ENCODE peak calls at places on chromosomes 2 and 18, in nine cellular contexts. I is astrocyte of the spinal cord, N is upper lobe of right lung, Y is AG09319, K is PC-3, H is IMR-90, P is GM06990, E is psoas muscle, D is endothelial cell. A is an unnamed sample.

GRCh38 chr2:27431395-27431794 is 3.0 kb downstream of the NRBP1 start:
- DNase-seq in Y (no peak), H (peak; percentile 62), N (no peak), I (no peak), E (no peak), K (peak; percentile 36), P (no peak), D (no peak), A (no peak)

GRCh38 chr2:40129725-40130124 is 322.2 kb downstream of the SLC8A1 start:
- DNase-seq in P (no peak), H (no peak), D (no peak), Y (no peak), K (no peak), I (peak; percentile 50), N (no peak), E (no peak), A (no peak)

GRCh38 chr2:27071990-27072830 is 756 bp upstream of the OST4 start:
- DNase-seq in D (no peak), N (no peak), I (peak; percentile 87), P (no peak), K (no peak), Y (no peak), E (peak; percentile 69), H (peak; percentile 70), A (no peak)

GRCh38 chr2:138948070-138948539 is 167.9 kb upstream of the NXPH2 start:
- DNase-seq in H (peak; percentile 33), P (no peak), Y (peak; percentile 10), D (no peak), E (no peak), I (peak; percentile 99), N (no peak), K (peak; percentile 99), A (no peak)

GRCh38 chr2:160247295-160247694 is 47.2 kb upstream of the ITGB6 start:
- DNase-seq in D (no peak), K (no peak), Y (no peak), P (no peak), E (no peak), H (no peak), I (no peak), N (no peak), A (no peak)

GRCh38 chr2:168155036-168155435 is 92.4 kb downstream of the STK39 start:
- DNase-seq in D (no peak), Y (no peak), K (no peak), N (no peak), P (no peak), E (no peak), H (peak; percentile 79), I (no peak), A (no peak)

GRCh38 chr2:88658318-88658717 is 31.1 kb upstream of the EIF2AK3 start:
- DNase-seq in H (peak; percentile 79), N (no peak), E (no peak), K (peak; percentile 80), Y (no peak), I (no peak), P (no peak), D (no peak), A (no peak)

GRCh38 chr2:175585531-175585930 is 404.0 kb upstream of the ATP5MC3 start:
- DNase-seq in E (no peak), D (no peak), N (no peak), P (no peak), I (no peak), H (no peak), K (no peak), Y (no peak), A (no peak)

GRCh38 chr2:100291152-100291970 is 30.9 kb downstream of the LONRF2 start:
- DNase-seq in N (peak; percentile 88), D (no peak), Y (peak; percentile 73), I (peak; percentile 97), P (no peak), H (peak; percentile 99), E (no peak), K (peak; percentile 92), A (no peak)

GRCh38 chr2:102116675-102117471 is 25.7 kb upstream of the IL1R1 start:
- DNase-seq in I (no peak), H (peak; percentile 28), D (no peak), Y (peak; percentile 69), K (no peak), N (no peak), P (no peak), E (no peak), A (no peak)

GRCh38 chr2:26720322-26721166 is 28.0 kb downstream of the KCNK3 start:
- DNase-seq in H (peak; percentile 82), D (no peak), Y (peak; percentile 73), K (peak; percentile 12), I (peak; percentile 74), N (peak; percentile 82), E (peak; percentile 88), P (no peak), A (no peak)

GRCh38 chr18:69885841-69886531 is 61.7 kb downstream of the CD226 start:
- DNase-seq in Y (no peak), E (no peak), K (no peak), H (no peak), P (peak; percentile 37), I (no peak), D (no peak), N (no peak), A (peak; percentile 35)

GRCh38 chr2:207067476-207067875 is 98.3 kb downstream of the KLF7 start:
- DNase-seq in D (no peak), H (no peak), N (no peak), I (no peak), P (no peak), E (no peak), K (no peak), Y (no peak), A (no peak)

GRCh38 chr18:13235981-13236380 is 17.4 kb downstream of the LDLRAD4 start:
- DNase-seq in D (no peak), E (peak; percentile 83), P (no peak), K (no peak), N (peak; percentile 51), Y (no peak), I (no peak), H (no peak), A (no peak)

GRCh38 chr2:234494361-234495075 is 2.4 kb downstream of the ARL4C start:
- DNase-seq in I (peak; percentile 73), K (peak; percentile 49), D (no peak), P (no peak), N (no peak), Y (no peak), E (no peak), H (peak; percentile 66), A (no peak)

DNA sequence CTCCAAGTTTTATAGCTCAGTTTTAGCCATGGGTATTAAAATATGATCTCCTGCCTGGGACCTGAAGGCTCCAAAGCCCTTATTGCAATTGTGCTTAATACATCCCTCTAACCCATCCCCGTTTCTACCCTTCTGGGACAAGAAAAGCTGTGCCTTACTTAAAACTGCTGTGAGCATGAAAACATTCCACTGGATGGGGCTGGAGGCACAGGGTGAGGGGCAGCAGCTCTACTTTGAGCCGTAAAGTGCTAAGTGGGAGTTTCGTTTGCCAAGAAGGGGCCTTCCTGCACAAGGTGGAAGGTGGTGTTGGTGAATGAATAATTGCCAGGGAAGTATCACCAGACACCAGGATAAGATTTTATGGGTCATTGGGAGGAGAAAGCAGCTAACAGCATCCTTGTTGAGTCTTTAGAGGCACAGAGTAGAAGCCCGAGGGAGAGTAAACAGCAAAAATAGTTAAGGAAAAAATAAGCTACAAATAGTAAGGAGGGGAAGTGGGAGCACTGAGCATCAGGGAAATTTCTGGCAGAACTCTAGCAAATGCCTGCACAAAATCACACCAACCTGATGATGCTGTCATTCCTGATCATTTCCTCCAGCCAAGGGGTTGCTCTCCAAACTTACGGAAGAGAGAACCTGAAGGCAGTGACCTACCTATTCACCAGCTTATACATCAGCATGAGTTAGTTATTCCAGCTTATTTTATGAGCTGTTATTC is 218.4 kb downstream of the MREG start:
- DNase-seq in I (peak; percentile 50), D (peak; percentile 12), Y (no peak), P (no peak), H (no peak), E (no peak), K (no peak), N (no peak), A (no peak)
- TF ChIP-seq CTCF in I (peak; percentile 15), D (no peak), Y (no peak), P (no peak), H (no peak), E (no peak), K (no peak), N (no peak), A (no peak)

GRCh38 chr2:3179208-3179607 is 198.4 kb downstream of the EIPR1 start:
- DNase-seq in D (peak; percentile 43), N (no peak), I (no peak), Y (no peak), K (no peak), P (no peak), E (no peak), H (no peak), A (no peak)
- TF ChIP-seq CTCF in D (no peak), N (no peak), I (peak; percentile 18), Y (no peak), K (peak; percentile 45), P (peak; percentile 33), E (no peak), H (no peak), A (peak; percentile 28)

GRCh38 chr18:21242141-21243040 is at the start of gene GREB1L:
- DNase-seq in I (peak; percentile 42), Y (peak; percentile 11), P (peak; percentile 14), N (peak; percentile 72), D (peak; percentile 85), K (peak; percentile 85), E (peak; percentile 79), H (no peak), A (no peak)
- TF ChIP-seq CTCF in I (peak; percentile 17), Y (peak; percentile 3), P (no peak), N (peak; percentile 16), D (peak; percentile 43), K (no peak), E (peak; percentile 29), H (peak; percentile 11), A (no peak)

GRCh38 chr2:224058048-224058775 is 19.1 kb upstream of the SERPINE2 start:
- DNase-seq in E (no peak), P (no peak), H (no peak), I (no peak), K (no peak), N (no peak), Y (no peak), D (no peak), A (no peak)

GRCh38 chr2:224060783-224061482 is 21.8 kb upstream of the SERPINE2 start:
- DNase-seq in Y (no peak), I (no peak), P (no peak), H (no peak), K (no peak), N (no peak), D (no peak), E (no peak), A (no peak)

GRCh38 chr2:224059178-224059577 is 20.1 kb upstream of the SERPINE2 start:
- DNase-seq in E (no peak), Y (no peak), I (no peak), D (no peak), N (no peak), H (no peak), P (no peak), K (no peak), A (no peak)

GRCh38 chr2:224062481-224063307 is 23.6 kb upstream of the SERPINE2 start:
- DNase-seq in E (no peak), H (no peak), P (no peak), K (no peak), I (no peak), D (no peak), Y (no peak), N (no peak), A (no peak)

DNA sequence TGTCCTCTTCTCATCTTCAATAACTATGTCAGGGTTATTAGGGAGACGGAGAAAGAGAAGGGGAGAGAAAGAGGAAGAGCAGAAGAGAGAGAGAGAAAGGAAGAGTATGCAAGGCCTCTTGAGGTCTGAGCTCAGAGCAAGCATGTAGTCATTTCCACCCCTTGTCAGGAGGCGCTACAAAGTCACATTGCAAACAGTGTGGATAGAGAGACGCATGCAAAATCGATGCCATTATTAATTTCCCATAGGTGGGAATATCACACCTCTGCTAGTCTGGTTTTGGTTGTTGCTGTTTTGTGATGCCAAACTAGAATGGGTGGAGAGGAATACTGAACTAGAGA is 24.2 kb upstream of the SERPINE2 start:
- DNase-seq in H (no peak), D (no peak), I (no peak), N (no peak), P (no peak), K (no peak), Y (no peak), E (no peak), A (no peak)
- TF ChIP-seq CTCF in H (no peak), D (no peak), I (no peak), N (no peak), P (no peak), K (no peak), Y (no peak), E (no peak), A (no peak)

A was measured in GM12864.